ENCODE peak calls at places on chromosomes 7 and 10, in eight cellular contexts. T is Kasumi-1; V is GM23338; N is fibroblast of mammary gland; G is left ventricle myocardium inferior; P is activated CD4-positive, alpha-beta T cell treated with anti-CD3 and anti-CD28 coated beads, Interleukin-2, amount 10 ng/mL, durations not matched to agents 7 days and 5 days; L is fibroblast of villous mesenchyme; I is choroid plexus epithelial cell. B is an unnamed sample.

GRCh38 chr7:101857358-101857794 is 40.0 kb downstream of the CUX1 start:
- DNase-seq in I (no peak), P (no peak), V (no peak), G (no peak), T (no peak), L (no peak), N (no peak), B (no peak)

GRCh38 chr7:66036382-66036781 is 39.2 kb upstream of the ASL start:
- DNase-seq in I (no peak), N (no peak), T (no peak), L (no peak), V (no peak), P (no peak), G (no peak), B (no peak)

GRCh38 chr7:42350801-42351200 is 113.8 kb upstream of the GLI3 start:
- DNase-seq in L (no peak), I (no peak), G (peak), N (peak), P (no peak), V (no peak), T (no peak), B (no peak)

GRCh38 chr7:22549667-22550513 is 49.9 kb upstream of the STEAP1B start:
- DNase-seq in N (no peak), P (peak), L (no peak), G (no peak), V (peak), T (no peak), I (no peak), B (peak)

GRCh38 chr10:13649844-13650520 is 63.2 kb downstream of the PRPF18 start:
- DNase-seq in G (no peak), V (no peak), T (no peak), N (no peak), L (no peak), I (no peak), P (no peak), B (no peak)

GRCh38 chr7:51009716-51010496 is 227.2 kb upstream of the GRB10 start:
- DNase-seq in G (no peak), N (peak), P (no peak), I (peak), L (peak), T (no peak), V (no peak), B (no peak)

GRCh38 chr10:33376976-33377657 is 42.6 kb upstream of the NRP1 start:
- DNase-seq in V (no peak), G (no peak), T (no peak), N (peak), L (peak), P (no peak), I (peak), B (no peak)

GRCh38 chr7:74405191-74405898 is 48.4 kb upstream of the GTF2IRD1 start:
- DNase-seq in L (no peak), G (no peak), V (peak), P (no peak), N (peak), I (no peak), T (peak), B (no peak)

GRCh38 chr7:67843615-67844014 is 847.0 kb downstream of the TYW1 start:
- DNase-seq in G (no peak), P (no peak), L (no peak), V (no peak), T (no peak), I (no peak), N (no peak), B (no peak)

GRCh38 chr10:17112566-17112965 is 17.0 kb downstream of the CUBN start:
- DNase-seq in T (no peak), I (no peak), V (no peak), P (no peak), G (no peak), N (no peak), L (no peak), B (no peak)

GRCh38 chr7:93148135-93148534 is at the start of gene SAMD9L:
- DNase-seq in L (peak), T (peak), V (no peak), P (peak), I (peak), G (no peak), N (peak), B (no peak)

GRCh38 chr7:1858435-1859265 is 188.6 kb downstream of the ELFN1 start:
- DNase-seq in T (no peak), P (no peak), G (no peak), N (no peak), V (no peak), I (no peak), L (no peak), B (no peak)

GRCh38 chr7:13235961-13236360 is 548.5 kb downstream of the ARL4A start:
- DNase-seq in N (peak), G (no peak), P (no peak), T (no peak), L (no peak), V (no peak), I (no peak), B (no peak)

GRCh38 chr7:2764621-2765020 is 76.6 kb downstream of the AMZ1 start:
- DNase-seq in L (no peak), I (no peak), V (no peak), P (no peak), T (no peak), N (no peak), G (no peak), B (no peak)

GRCh38 chr10:16505168-16505567 is 16.5 kb downstream of the C1QL3 start:
- DNase-seq in N (peak), V (no peak), G (no peak), P (no peak), I (peak), L (no peak), T (no peak), B (no peak)

GRCh38 chr10:126062132-126063032 is 166.0 kb downstream of the FANK1 start:
- DNase-seq in I (peak), G (peak), V (no peak), L (peak), P (no peak), T (no peak), N (peak), B (no peak)

GRCh38 chr7:44964384-44964830 is 14.4 kb downstream of the MYO1G start:
- DNase-seq in N (peak), T (peak), L (no peak), G (no peak), V (peak), I (peak), P (no peak), B (no peak)

B was measured in activated gamma-delta T cell.